ENCODE peak calls at places on chromosomes 4 and X, in seven cellular contexts. F, C, W, O, B, G and H are unnamed samples.

GRCh38 chrX:115906881-115907280 is 263.7 kb upstream of the AGTR2 start:
- DNase-seq in G (no peak), O (no peak), B (no peak), F (no peak), C (no peak), W (no peak), H (no peak)

GRCh38 chr4:13196721-13197120 is 287.4 kb downstream of the RAB28 start:
- DNase-seq in W (no peak), F (no peak), B (no peak), G (no peak), O (no peak), C (no peak), H (no peak)

GRCh38 chr4:1760521-1761001 is 32.5 kb upstream of the FGFR3 start:
- DNase-seq in O (no peak), F (no peak), C (no peak), B (no peak), W (no peak), G (no peak), H (no peak)

GRCh38 chr4:143438710-143439109 is 74.8 kb upstream of the SMARCA5 start:
- DNase-seq in F (no peak), G (no peak), B (no peak), O (no peak), C (no peak), W (no peak), H (no peak)

GRCh38 chr4:89290727-89291126 is 16.9 kb downstream of the GPRIN3 start:
- DNase-seq in C (no peak), F (no peak), O (no peak), B (no peak), G (no peak), W (no peak), H (no peak)

GRCh38 chrX:15938072-15938471 is 83.5 kb upstream of the AP1S2 start:
- DNase-seq in F (no peak), C (no peak), G (no peak), W (no peak), B (no peak), O (no peak), H (no peak)

GRCh38 chr4:165154482-165154881 is 41.8 kb upstream of the TMEM192 start:
- DNase-seq in C (no peak), F (no peak), O (no peak), B (no peak), G (no peak), W (no peak), H (no peak)

GRCh38 chr4:145847764-145848163 is 90.9 kb downstream of the ZNF827 start:
- DNase-seq in G (no peak), W (no peak), F (no peak), C (no peak), O (no peak), B (no peak), H (no peak)

GRCh38 chrX:41543668-41544067 is 96.5 kb downstream of the NYX start:
- DNase-seq in B (no peak), F (no peak), O (no peak), G (no peak), W (no peak), C (no peak), H (no peak)

GRCh38 chr4:3433138-3433869 is 8.5 kb upstream of the HGFAC start:
- DNase-seq in O (no peak), F (no peak), G (no peak), W (no peak), B (no peak), C (no peak), H (no peak)

GRCh38 chr4:41362647-41363383 is 106.1 kb downstream of the UCHL1 start:
- DNase-seq in G (no peak), W (peak; percentile 92), C (no peak), F (no peak), O (no peak), B (no peak), H (peak; percentile 51)

GRCh38 chrX:16100673-16101072 is 22.7 kb upstream of the GRPR start:
- DNase-seq in B (no peak), F (no peak), C (no peak), G (no peak), W (no peak), O (no peak), H (no peak)

GRCh38 chrX:22081475-22082092 is 49.5 kb downstream of the PHEX start:
- DNase-seq in B (no peak), G (no peak), C (peak; percentile 51), F (peak; percentile 18), O (peak; percentile 8), W (peak; percentile 78), H (peak; percentile 81)

GRCh38 chrX:19953145-19953544 is 37.7 kb downstream of the BCLAF3 start:
- DNase-seq in W (no peak), O (no peak), G (no peak), B (no peak), F (no peak), C (no peak), H (no peak)

GRCh38 chr4:22515145-22515887 is 550 bp downstream of the ADGRA3 start:
- DNase-seq in W (peak; percentile 81), F (peak; percentile 86), B (peak; percentile 21), G (peak; percentile 73), C (peak; percentile 77), O (no peak), H (peak; percentile 81)

GRCh38 chr4:83282049-83282535 is 2.5 kb downstream of the COQ2 start:
- DNase-seq in W (peak; percentile 64), O (peak; percentile 58), C (peak; percentile 30), G (peak; percentile 20), B (no peak), F (peak; percentile 53), H (no peak)

GRCh38 chr4:151599876-151600275 is 160.9 kb downstream of the GATB start:
- DNase-seq in O (no peak), W (no peak), F (no peak), B (no peak), G (no peak), C (no peak), H (no peak)

GRCh38 chr4:87007345-87008181 is 72.8 kb downstream of the AFF1 start:
- DNase-seq in O (no peak), F (no peak), W (peak; percentile 71), C (peak; percentile 59), G (peak; percentile 69), B (no peak), H (peak; percentile 87)

GRCh38 chrX:129058405-129058804 is 464.9 kb downstream of the SMARCA1 start:
- DNase-seq in W (no peak), B (no peak), O (no peak), C (no peak), G (no peak), F (peak; percentile 9), H (no peak)

GRCh38 chr4:22238742-22239141 is 277.1 kb downstream of the ADGRA3 start:
- DNase-seq in W (peak; percentile 77), F (peak; percentile 2), O (no peak), C (no peak), G (no peak), B (no peak), H (no peak)

GRCh38 chr4:124181045-124181444 is 531.5 kb downstream of the ANKRD50 start:
- DNase-seq in G (no peak), F (no peak), B (no peak), C (no peak), O (no peak), W (no peak), H (no peak)

GRCh38 chr4:13907255-13907751 is 279.8 kb upstream of the BOD1L1 start:
- DNase-seq in W (peak; percentile 3), C (no peak), B (no peak), O (no peak), G (no peak), F (peak; percentile 47), H (no peak)

GRCh38 chrX:103722505-103722904 is 11.8 kb downstream of the TMEM31 start:
- DNase-seq in G (no peak), B (no peak), F (no peak), O (no peak), W (no peak), C (no peak), H (no peak)

GRCh38 chr4:2248044-2248780 is 6.3 kb upstream of the HAUS3 start:
- DNase-seq in W (no peak), O (no peak), C (peak; percentile 17), F (no peak), G (no peak), B (peak; percentile 11), H (peak; percentile 72)

GRCh38 chr4:84826681-84827080 is 139.8 kb downstream of the WDFY3 start:
- DNase-seq in G (no peak), W (no peak), O (no peak), C (no peak), B (no peak), F (no peak), H (no peak)

GRCh38 chr4:5892321-5893012 is 419 bp downstream of the CRMP1 start:
- DNase-seq in B (no peak), G (no peak), C (no peak), O (no peak), W (peak; percentile 57), F (no peak), H (no peak)

DNA sequence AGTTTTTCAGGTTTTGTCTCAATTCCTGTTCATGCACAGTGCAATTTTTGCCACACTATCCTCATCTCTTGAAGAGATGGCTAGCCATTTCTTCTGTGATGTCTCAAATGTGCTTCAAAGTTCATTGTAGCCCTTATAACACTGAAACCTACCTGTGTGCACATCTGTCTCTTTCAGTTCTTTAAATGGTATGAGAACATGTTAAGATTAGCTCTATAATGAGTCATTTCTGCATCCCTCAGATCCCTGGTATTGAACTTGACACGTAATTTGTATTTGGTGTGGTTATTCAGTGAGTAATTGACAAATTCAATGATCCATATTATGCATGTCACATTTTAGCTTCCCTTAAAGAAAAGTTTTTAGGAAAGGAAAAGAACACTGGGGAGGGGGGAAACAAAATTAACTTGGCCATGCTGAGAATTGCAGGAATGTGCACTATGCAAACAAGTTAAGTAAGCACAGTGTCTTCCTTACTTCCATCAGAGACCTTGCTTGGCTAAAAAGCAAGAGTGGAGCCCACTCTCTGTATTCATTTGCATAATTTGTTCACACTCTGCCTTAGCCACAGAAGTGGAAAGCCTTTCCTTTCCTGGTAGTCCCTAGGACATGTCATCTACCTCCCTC is 659.8 kb upstream of the MAGEB2 start:
- DNase-seq in G (no peak), O (no peak), W (no peak), F (no peak), C (no peak), B (no peak), H (no peak)
- TF ChIP-seq POLR2AphosphoS5 in G (no peak), O (no peak), W (no peak), F (no peak), C (no peak), B (peak; percentile 68), H (no peak)

GRCh38 chr4:128862608-128863313 is 53.3 kb downstream of the JADE1 start:
- DNase-seq in W (no peak), F (no peak), O (no peak), B (no peak), C (no peak), G (no peak), H (peak; percentile 74)
- TF ChIP-seq POLR2AphosphoS5 in W (no peak), F (no peak), O (no peak), B (peak; percentile 18), C (no peak), G (no peak), H (no peak)

GRCh38 chrX:101051549-101052302 is at the start of gene TRMT2B:
- DNase-seq in W (peak; percentile 82), B (peak; percentile 42), O (peak; percentile 52), F (peak; percentile 35), C (peak; percentile 80), G (peak; percentile 78), H (peak; percentile 94)
- TF ChIP-seq POLR2AphosphoS5 in W (no peak), B (peak; percentile 46), O (peak; percentile 50), F (peak; percentile 8), C (peak; percentile 9), G (peak; percentile 33), H (peak; percentile 80)

DNA sequence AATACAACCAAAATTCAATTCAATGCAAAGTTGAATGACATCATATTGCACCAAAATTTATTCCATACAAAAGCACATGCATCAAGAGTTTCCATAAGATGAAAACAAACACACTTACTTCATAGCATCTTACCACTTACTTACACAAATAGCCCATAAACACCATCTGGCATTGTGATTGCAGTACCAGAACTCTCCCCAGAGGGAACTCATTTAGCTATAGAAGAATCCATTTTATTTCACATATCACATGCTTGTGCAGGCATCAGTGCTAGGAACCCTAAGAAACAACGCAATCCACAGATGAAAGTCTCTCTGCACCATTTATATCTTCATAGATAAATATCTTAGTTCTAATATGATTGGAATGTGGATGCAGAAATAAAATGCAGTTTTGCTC is 77.9 kb downstream of the SLC7A11 start:
- DNase-seq in O (no peak), G (no peak), C (no peak), B (no peak), W (no peak), F (no peak), H (no peak)
- TF ChIP-seq POLR2AphosphoS5 in O (no peak), G (no peak), C (no peak), B (no peak), W (no peak), F (no peak), H (no peak)